ENCODE peak calls at places on chromosome 15, in four cellular contexts. One of them, this sample, is unnamed.
A peak's percentile ranks its signal among the peaks of the same experiment; 100 is the strongest.

GRCh38 chr15:21267686-21268395 is 172.5 kb downstream of the POTEB3 start:
- DNase-seq in stomach: no peak
- DNase-seq in transverse colon: no peak
- DNase-seq in Peyer's patch: no peak
- DNase-seq in this sample: no peak

GRCh38 chr15:69659454-69660050 is 206.9 kb downstream of the RPLP1 start:
- DNase-seq in stomach: no peak
- DNase-seq in transverse colon: no peak
- DNase-seq in Peyer's patch: no peak
- DNase-seq in this sample: no peak

GRCh38 chr15:53746101-53746500 is 13.4 kb downstream of the WDR72 start:
- DNase-seq in stomach: no peak
- DNase-seq in transverse colon: no peak
- DNase-seq in Peyer's patch: no peak
- DNase-seq in this sample: no peak

GRCh38 chr15:25787855-25788521 is 75.1 kb downstream of the ATP10A start:
- DNase-seq in stomach: no peak
- DNase-seq in transverse colon: peak; percentile 21
- DNase-seq in Peyer's patch: peak; percentile 59
- DNase-seq in this sample: no peak

GRCh38 chr15:31263751-31264533 is 62.7 kb upstream of the KLF13 start:
- DNase-seq in stomach: peak; percentile 89
- DNase-seq in transverse colon: peak; percentile 91
- DNase-seq in Peyer's patch: peak; percentile 93
- DNase-seq in this sample: peak; percentile 84

GRCh38 chr15:31203999-31204398 is 102.5 kb upstream of the TRPM1 start:
- DNase-seq in stomach: no peak
- DNase-seq in transverse colon: no peak
- DNase-seq in Peyer's patch: no peak
- DNase-seq in this sample: no peak

GRCh38 chr15:88900309-88900981 is 5.1 kb upstream of the HAPLN3 start:
- DNase-seq in stomach: no peak
- DNase-seq in transverse colon: no peak
- DNase-seq in Peyer's patch: no peak
- DNase-seq in this sample: no peak

GRCh38 chr15:80174017-80174746 is 21.4 kb downstream of the FAH start:
- DNase-seq in stomach: no peak
- DNase-seq in transverse colon: no peak
- DNase-seq in Peyer's patch: no peak
- DNase-seq in this sample: no peak

GRCh38 chr15:69782809-69783208 is 314.9 kb downstream of the TLE3 start:
- DNase-seq in stomach: peak; percentile 34
- DNase-seq in transverse colon: no peak
- DNase-seq in Peyer's patch: no peak
- DNase-seq in this sample: peak; percentile 14

GRCh38 chr15:39363761-39364586 is 216.9 kb upstream of the THBS1 start:
- DNase-seq in stomach: no peak
- DNase-seq in transverse colon: no peak
- DNase-seq in Peyer's patch: no peak
- DNase-seq in this sample: no peak

GRCh38 chr15:66882251-66883020 is 180.4 kb downstream of the SMAD6 start:
- DNase-seq in stomach: no peak
- DNase-seq in transverse colon: no peak
- DNase-seq in Peyer's patch: no peak
- DNase-seq in this sample: peak; percentile 16

GRCh38 chr15:99651023-99651807 is 82.0 kb downstream of the LYSMD4 start:
- DNase-seq in stomach: no peak
- DNase-seq in transverse colon: no peak
- DNase-seq in Peyer's patch: no peak
- DNase-seq in this sample: no peak

GRCh38 chr15:67543348-67543718 is 830 bp downstream of the MAP2K5 start:
- DNase-seq in stomach: no peak
- DNase-seq in transverse colon: peak; percentile 36
- DNase-seq in Peyer's patch: peak; percentile 53
- DNase-seq in this sample: no peak

GRCh38 chr15:67407709-67408257 is 113.1 kb upstream of the C15orf61 start:
- DNase-seq in stomach: no peak
- DNase-seq in transverse colon: no peak
- DNase-seq in Peyer's patch: no peak
- DNase-seq in this sample: no peak

GRCh38 chr15:56767315-56767714 is 34.0 kb upstream of the ZNF280D start:
- DNase-seq in stomach: no peak
- DNase-seq in transverse colon: no peak
- DNase-seq in Peyer's patch: no peak
- DNase-seq in this sample: no peak

GRCh38 chr15:83278191-83278590 is 6.3 kb downstream of the BNC1 start:
- DNase-seq in stomach: no peak
- DNase-seq in transverse colon: no peak
- DNase-seq in Peyer's patch: no peak
- DNase-seq in this sample: no peak

GRCh38 chr15:70566047-70566835 is 197.1 kb downstream of the UACA start:
- DNase-seq in stomach: no peak
- DNase-seq in transverse colon: no peak
- DNase-seq in Peyer's patch: no peak
- DNase-seq in this sample: peak; percentile 55

GRCh38 chr15:27086146-27086545 is 115.2 kb downstream of the GABRG3 start:
- DNase-seq in stomach: no peak
- DNase-seq in transverse colon: no peak
- DNase-seq in Peyer's patch: no peak
- DNase-seq in this sample: no peak

GRCh38 chr15:100788080-100788730 is 91.4 kb upstream of the ALDH1A3 start:
- DNase-seq in stomach: no peak
- DNase-seq in transverse colon: no peak
- DNase-seq in Peyer's patch: peak; percentile 17
- DNase-seq in this sample: peak; percentile 72

GRCh38 chr15:62737551-62737950 is 305.0 kb upstream of the TPM1 start:
- DNase-seq in stomach: no peak
- DNase-seq in transverse colon: no peak
- DNase-seq in Peyer's patch: no peak
- DNase-seq in this sample: no peak

GRCh38 chr15:30940359-30940758 is 36.6 kb downstream of the FAN1 start:
- DNase-seq in stomach: peak; percentile 67
- DNase-seq in transverse colon: peak; percentile 40
- DNase-seq in Peyer's patch: no peak
- DNase-seq in this sample: no peak

GRCh38 chr15:82656641-82657266 is 9.6 kb upstream of the CPEB1 start:
- DNase-seq in stomach: peak; percentile 7
- DNase-seq in transverse colon: no peak
- DNase-seq in Peyer's patch: no peak
- DNase-seq in this sample: no peak

GRCh38 chr15:46014532-46014931 is 379.7 kb downstream of the SQOR start:
- DNase-seq in stomach: no peak
- DNase-seq in transverse colon: no peak
- DNase-seq in Peyer's patch: no peak
- DNase-seq in this sample: no peak

GRCh38 chr15:75178938-75179772 is 22.5 kb upstream of the C15orf39 start:
- DNase-seq in stomach: no peak
- DNase-seq in transverse colon: no peak
- DNase-seq in Peyer's patch: no peak
- DNase-seq in this sample: no peak
- H3K27ac ChIP-seq in stomach: peak overlapping the region; percentile 79
- H3K27ac ChIP-seq in transverse colon: peak overlapping the region; percentile 56
- H3K27ac ChIP-seq in Peyer's patch: peak overlapping the region; percentile 57
- H3K27ac ChIP-seq in this sample: peak overlapping the region; percentile 86

GRCh38 chr15:78978601-78979179 is 33.8 kb upstream of the CTSH start:
- DNase-seq in stomach: no peak
- DNase-seq in transverse colon: no peak
- DNase-seq in Peyer's patch: no peak
- DNase-seq in this sample: no peak

GRCh38 chr15:78976691-78977090 is 31.8 kb upstream of the CTSH start:
- DNase-seq in stomach: no peak
- DNase-seq in transverse colon: no peak
- DNase-seq in Peyer's patch: no peak
- DNase-seq in this sample: no peak

GRCh38 chr15:78977091-78977571 is 32.3 kb upstream of the CTSH start:
- DNase-seq in stomach: no peak
- DNase-seq in transverse colon: no peak
- DNase-seq in Peyer's patch: no peak
- DNase-seq in this sample: no peak

GRCh38 chr15:78979456-78980320 is 34.8 kb upstream of the CTSH start:
- DNase-seq in stomach: peak; percentile 81
- DNase-seq in transverse colon: peak; percentile 67
- DNase-seq in Peyer's patch: peak; percentile 85
- DNase-seq in this sample: no peak

GRCh38 chr15:78977591-78978347 is 32.9 kb upstream of the CTSH start:
- DNase-seq in stomach: no peak
- DNase-seq in transverse colon: no peak
- DNase-seq in Peyer's patch: no peak
- DNase-seq in this sample: no peak
- TF ChIP-seq POLR2A in stomach: no peak
- TF ChIP-seq POLR2A in transverse colon: no peak
- TF ChIP-seq POLR2A in Peyer's patch: no peak
- TF ChIP-seq POLR2A in this sample: no peak

DNA sequence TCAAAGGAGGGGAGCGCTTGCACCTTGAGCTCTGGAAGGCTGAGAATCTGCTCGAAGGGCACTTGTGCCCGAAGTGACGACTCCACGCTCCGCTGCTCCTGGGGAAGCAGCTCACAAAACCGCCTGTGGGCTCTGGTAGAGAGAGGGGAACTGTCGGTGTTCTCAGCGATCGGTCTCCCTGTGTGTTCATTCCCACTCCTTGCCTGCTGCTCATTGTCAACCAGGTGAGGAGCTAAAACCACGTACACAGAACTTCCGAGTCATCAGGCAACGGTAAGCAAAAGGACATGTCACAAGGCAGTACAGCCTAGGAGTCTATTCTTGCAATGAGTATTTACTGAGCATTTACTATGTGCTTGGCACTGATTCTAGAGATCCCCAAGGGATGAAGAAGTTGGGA is 1.5 kb downstream of the CIB1 start:
- DNase-seq in stomach: no peak
- DNase-seq in transverse colon: no peak
- DNase-seq in Peyer's patch: peak; percentile 65
- DNase-seq in this sample: no peak
- H3K4me3 ChIP-seq in stomach: peak overlapping the region; percentile 81
- H3K4me3 ChIP-seq in transverse colon: no peak overlapping the region
- H3K4me3 ChIP-seq in Peyer's patch: peak overlapping the region; percentile 66
- H3K4me3 ChIP-seq in this sample: no peak overlapping the region

GRCh38 chr15:75151214-75152128 is 50.2 kb upstream of the C15orf39 start:
- DNase-seq in stomach: no peak
- DNase-seq in transverse colon: no peak
- DNase-seq in Peyer's patch: no peak
- DNase-seq in this sample: no peak
- H3K27ac ChIP-seq in stomach: no peak overlapping the region
- H3K27ac ChIP-seq in transverse colon: no peak overlapping the region
- H3K27ac ChIP-seq in Peyer's patch: no peak overlapping the region
- H3K27ac ChIP-seq in this sample: no peak overlapping the region

GRCh38 chr15:63970723-63971426 is 75.4 kb downstream of the DAPK2 start:
- DNase-seq in stomach: no peak
- DNase-seq in transverse colon: no peak
- DNase-seq in Peyer's patch: no peak
- DNase-seq in this sample: peak; percentile 22
- TF ChIP-seq POLR2A in stomach: no peak
- TF ChIP-seq POLR2A in transverse colon: no peak
- TF ChIP-seq POLR2A in Peyer's patch: no peak
- TF ChIP-seq POLR2A in this sample: no peak

GRCh38 chr15:78454992-78455391 is 17.0 kb downstream of the IREB2 start:
- DNase-seq in stomach: no peak
- DNase-seq in transverse colon: no peak
- DNase-seq in Peyer's patch: no peak
- DNase-seq in this sample: no peak

GRCh38 chr15:78456391-78456790 is 18.4 kb downstream of the IREB2 start:
- DNase-seq in stomach: no peak
- DNase-seq in transverse colon: no peak
- DNase-seq in Peyer's patch: no peak
- DNase-seq in this sample: no peak

GRCh38 chr15:78453447-78453846 is 15.4 kb downstream of the IREB2 start:
- DNase-seq in stomach: no peak
- DNase-seq in transverse colon: no peak
- DNase-seq in Peyer's patch: no peak
- DNase-seq in this sample: no peak

GRCh38 chr15:78457101-78457500 is 19.1 kb downstream of the IREB2 start:
- DNase-seq in stomach: no peak
- DNase-seq in transverse colon: no peak
- DNase-seq in Peyer's patch: no peak
- DNase-seq in this sample: no peak

DNA sequence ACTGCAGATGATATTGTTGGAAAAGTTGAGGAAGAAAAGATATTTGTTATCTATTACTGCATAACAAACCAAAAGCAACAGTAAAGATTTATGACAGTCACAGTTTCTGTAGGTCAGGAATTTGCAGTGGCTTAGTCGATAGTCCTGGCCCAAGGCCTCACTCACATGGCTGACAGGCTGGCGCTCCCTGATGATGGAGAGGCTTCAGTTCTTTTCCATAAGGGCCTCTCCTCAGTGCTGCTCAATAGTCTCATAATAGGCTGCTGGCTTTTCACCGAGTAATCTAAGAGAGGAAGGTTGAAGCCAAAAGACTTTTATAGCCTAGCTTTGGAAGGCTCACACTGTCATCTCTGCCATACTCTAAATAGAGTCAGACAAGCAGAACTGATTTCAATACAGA is 17.7 kb downstream of the IREB2 start:
- DNase-seq in stomach: no peak
- DNase-seq in transverse colon: no peak
- DNase-seq in Peyer's patch: no peak
- DNase-seq in this sample: no peak
- H3K4me3 ChIP-seq in stomach: no peak overlapping the region
- H3K4me3 ChIP-seq in transverse colon: no peak overlapping the region
- H3K4me3 ChIP-seq in Peyer's patch: no peak overlapping the region
- H3K4me3 ChIP-seq in this sample: no peak overlapping the region

DNA sequence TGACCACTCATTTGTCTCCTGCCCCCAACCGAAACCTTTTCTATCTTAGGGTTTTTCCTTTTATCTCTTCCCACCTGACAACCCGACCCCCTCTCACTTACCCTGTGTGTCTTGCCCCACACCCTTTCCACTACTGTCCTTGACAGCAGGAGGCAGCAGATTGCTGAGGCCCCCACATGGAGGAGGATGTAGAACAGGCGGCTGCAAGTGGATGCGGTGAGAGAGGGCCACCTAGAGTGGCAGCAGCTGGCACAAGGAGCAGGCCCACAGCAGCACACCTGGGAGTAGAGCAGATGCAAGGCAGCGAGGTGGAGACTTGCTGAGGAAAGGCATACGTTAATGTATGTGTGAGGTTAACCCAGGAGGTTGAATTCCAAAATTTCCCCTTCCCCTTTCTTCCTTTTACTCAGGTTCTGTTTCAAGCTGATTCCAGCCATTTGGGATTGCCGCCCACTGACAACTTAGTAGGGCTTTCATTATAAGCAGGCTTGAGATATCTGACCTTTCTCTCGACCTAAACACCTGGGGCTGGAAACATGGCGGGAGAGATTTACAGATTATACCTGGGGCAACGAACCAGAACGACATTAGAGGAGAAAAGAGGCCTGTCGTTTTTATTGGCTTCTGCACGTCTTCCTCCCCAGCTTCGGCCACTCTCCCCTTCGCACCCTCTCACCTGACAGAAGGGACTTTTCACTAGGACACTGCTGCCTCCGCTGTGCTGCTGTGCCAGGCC is 643 bp downstream of the SERINC4 start:
- DNase-seq in stomach: no peak
- DNase-seq in transverse colon: peak; percentile 32
- DNase-seq in Peyer's patch: no peak
- DNase-seq in this sample: no peak
- H3K27ac ChIP-seq in stomach: peak overlapping the region; percentile 89
- H3K27ac ChIP-seq in transverse colon: peak overlapping the region; percentile 89
- H3K27ac ChIP-seq in Peyer's patch: peak overlapping the region; percentile 77
- H3K27ac ChIP-seq in this sample: peak overlapping the region; percentile 99

GRCh38 chr15:73926191-73927002 is at the start of gene LOXL1:
- DNase-seq in stomach: peak; percentile 70
- DNase-seq in transverse colon: peak; percentile 63
- DNase-seq in Peyer's patch: peak; percentile 67
- DNase-seq in this sample: no peak
- TF ChIP-seq POLR2A in stomach: peak; percentile 35
- TF ChIP-seq POLR2A in transverse colon: peak; percentile 40
- TF ChIP-seq POLR2A in Peyer's patch: no peak
- TF ChIP-seq POLR2A in this sample: peak; percentile 78